ENCODE peak calls at places on chromosome 18, in ten cellular contexts. N is IMR-90, H is spleen, F is K562, T is A673, S is upper lobe of right lung, M is endodermal cell, A is Panc1, O is heart left ventricle, L is fibroblast of lung. V is an unnamed sample.

GRCh38 chr18:44938396-44939036 is 257.8 kb downstream of the SETBP1 start:
- DNase-seq in M (peak; percentile 86), L (no peak), O (no peak), N (no peak), A (no peak), F (no peak), S (no peak), T (peak; percentile 39), H (no peak), V (no peak)

GRCh38 chr18:59145055-59145454 is 5.4 kb downstream of the SEC11C start:
- DNase-seq in T (peak; percentile 32), F (no peak), A (no peak), O (no peak), M (no peak), N (no peak), S (no peak), L (no peak), H (no peak), V (no peak)

GRCh38 chr18:5500158-5500939 is 43.4 kb downstream of the EPB41L3 start:
- DNase-seq in F (no peak), M (no peak), T (no peak), H (no peak), N (no peak), S (no peak), O (no peak), L (peak; percentile 21), A (no peak), V (no peak)

GRCh38 chr18:3218817-3219216 is 951 bp downstream of the MYOM1 start:
- DNase-seq in A (no peak), N (no peak), O (no peak), F (no peak), S (no peak), L (no peak), M (no peak), H (no peak), T (no peak), V (no peak)

GRCh38 chr18:3653263-3653858 is 203.4 kb downstream of the TGIF1 start:
- DNase-seq in F (peak; percentile 68), H (no peak), O (no peak), M (peak; percentile 15), S (no peak), A (no peak), N (no peak), T (no peak), L (no peak), V (no peak)

GRCh38 chr18:48940854-48941531 is 9.8 kb downstream of the SMAD7 start:
- DNase-seq in S (peak; percentile 71), A (no peak), L (no peak), O (no peak), T (peak; percentile 68), H (peak; percentile 90), F (no peak), N (peak; percentile 45), M (no peak), V (no peak)

GRCh38 chr18:50594012-50594411 is 34.1 kb downstream of the MAPK4 start:
- DNase-seq in N (no peak), A (no peak), M (no peak), F (no peak), O (no peak), H (no peak), T (no peak), L (no peak), S (no peak), V (no peak)

GRCh38 chr18:39624934-39625333 is 2059.3 kb upstream of the CELF4 start:
- DNase-seq in T (no peak), L (peak; percentile 85), S (no peak), M (no peak), A (no peak), F (no peak), H (no peak), O (no peak), N (peak; percentile 82), V (no peak)

GRCh38 chr18:34158881-34159690 is 65.6 kb downstream of the NOL4 start:
- DNase-seq in T (peak; percentile 90), A (no peak), M (peak; percentile 96), N (peak; percentile 0), H (peak; percentile 74), S (peak; percentile 64), F (no peak), O (peak; percentile 19), L (peak; percentile 62), V (peak; percentile 51)

GRCh38 chr18:50099725-50100414 is 95.1 kb downstream of the MYO5B start:
- DNase-seq in H (no peak), O (no peak), T (no peak), S (no peak), N (peak; percentile 25), F (no peak), L (peak; percentile 72), A (no peak), M (peak; percentile 11), V (no peak)

GRCh38 chr18:44502790-44503189 is 177.9 kb upstream of the SETBP1 start:
- DNase-seq in S (no peak), H (no peak), A (no peak), O (no peak), T (no peak), L (no peak), N (no peak), M (no peak), F (no peak), V (no peak)

GRCh38 chr18:65968605-65969004 is 217.8 kb downstream of the CDH7 start:
- DNase-seq in N (no peak), S (no peak), L (no peak), H (no peak), O (no peak), A (no peak), T (peak; percentile 40), F (no peak), M (no peak), V (no peak)

GRCh38 chr18:79962311-79962710 is 2.1 kb upstream of the HSBP1L1 start:
- DNase-seq in M (no peak), F (no peak), N (peak; percentile 61), S (peak; percentile 87), O (no peak), L (peak; percentile 84), H (peak; percentile 74), A (no peak), T (no peak), V (no peak)

GRCh38 chr18:49015886-49016647 is 65.3 kb upstream of the SMAD7 start:
- DNase-seq in L (no peak), S (peak; percentile 62), H (peak; percentile 41), M (peak; percentile 38), O (peak; percentile 4), N (no peak), A (no peak), F (no peak), T (no peak), V (no peak)

DNA sequence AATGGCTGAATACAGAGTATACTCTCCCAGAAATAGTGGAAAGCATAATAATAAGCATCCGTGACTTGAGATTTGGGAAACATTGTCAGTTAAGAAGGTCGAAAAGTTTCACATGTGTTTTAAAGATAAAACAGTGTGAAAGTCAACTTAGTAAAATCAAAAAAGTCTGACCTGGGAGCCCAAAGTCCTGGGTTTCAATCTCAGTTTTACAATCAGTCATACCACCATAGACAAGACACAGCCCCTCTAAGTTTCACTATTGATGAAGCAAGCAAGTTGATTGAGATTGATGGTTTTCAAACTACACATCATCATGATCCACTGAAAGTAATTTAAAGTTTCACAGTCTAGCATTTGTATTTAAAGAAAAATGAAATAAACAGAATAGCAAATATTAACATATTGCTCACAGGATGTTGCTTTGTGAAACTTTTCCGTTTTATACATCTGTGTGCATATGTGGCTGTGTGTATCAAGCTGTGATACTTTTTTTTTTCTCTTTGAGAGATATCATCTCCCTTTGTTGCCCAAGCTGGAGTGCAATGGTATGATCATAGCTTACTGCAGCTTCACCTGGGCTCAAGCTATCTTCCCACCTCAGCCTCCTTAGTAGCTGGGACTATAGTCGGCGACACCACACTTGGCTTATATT is 71.1 kb downstream of the PIK3C3 start:
- DNase-seq in O (no peak), L (no peak), T (no peak), S (no peak), N (no peak), M (no peak), F (no peak), A (no peak), H (no peak), V (no peak)
- H3K36me3 ChIP-seq in O (peaks cover 46% of the 10 kb centered on the region), L (no peaks in the 10 kb centered on the region), T (peaks cover 10% of the 10 kb centered on the region), S (peaks cover 33% of the 10 kb centered on the region), N (peaks cover 9% of the 10 kb centered on the region), M (peaks cover 37% of the 10 kb centered on the region), F (peaks cover 7% of the 10 kb centered on the region), A (no peaks in the 10 kb centered on the region), H (peaks cover 28% of the 10 kb centered on the region), V (peaks cover 47% of the 10 kb centered on the region)

GRCh38 chr18:37393945-37394609 is 171.5 kb downstream of the CELF4 start:
- DNase-seq in M (peak; percentile 97), S (peak; percentile 80), A (no peak), T (peak; percentile 17), O (peak; percentile 80), N (peak; percentile 76), H (peak; percentile 93), F (peak; percentile 65), L (peak; percentile 65), V (peak; percentile 85)
- H3K27ac ChIP-seq in M (peak overlapping the region; percentile 70), S (peak overlapping the region; percentile 1), A (no peak overlapping the region), T (no peak overlapping the region), O (no peak overlapping the region), N (peak overlapping the region; percentile 87), H (no peak overlapping the region), F (no peak overlapping the region), L (peak overlapping the region; percentile 74), V (no peak overlapping the region)

DNA sequence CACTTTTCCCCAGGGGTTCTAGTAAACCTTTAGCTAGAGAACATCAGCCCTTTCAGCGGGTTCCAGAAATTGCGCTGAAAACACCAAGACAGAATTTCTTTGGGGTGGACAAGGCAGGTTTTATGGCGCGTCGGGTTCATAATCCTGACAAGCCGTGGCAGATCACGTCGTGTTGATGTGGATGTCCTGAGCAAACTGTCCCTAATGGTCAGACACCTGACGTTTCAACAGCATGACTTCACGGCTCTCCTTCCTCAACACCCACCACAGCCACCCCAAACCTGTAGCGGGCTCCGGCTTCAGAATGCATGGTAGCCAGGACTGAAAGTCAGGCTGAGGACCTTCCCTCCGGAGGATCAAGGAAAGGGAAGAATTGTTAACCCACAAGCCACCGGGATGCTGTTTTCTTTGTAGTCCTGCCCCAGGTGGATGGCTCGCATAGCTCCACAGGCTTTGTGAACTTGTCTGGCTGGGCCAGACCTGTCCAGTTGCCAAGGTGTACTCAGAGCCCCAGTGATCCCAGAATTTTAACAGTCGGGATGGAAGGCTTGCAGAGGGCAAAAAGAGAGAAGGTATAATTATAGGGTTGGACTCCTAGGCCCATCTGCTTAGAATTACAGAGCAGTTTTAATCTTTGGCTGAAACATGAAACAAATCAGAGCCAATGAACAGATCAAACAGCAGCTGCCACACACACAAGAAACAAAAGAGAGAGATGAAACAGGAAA is 1.5 kb downstream of the APCDD1 start:
- DNase-seq in M (peak; percentile 64), H (no peak), L (no peak), N (no peak), S (no peak), O (no peak), F (no peak), T (no peak), A (no peak), V (no peak)
- H3K4me3 ChIP-seq in M (peak overlapping the region; percentile 81), H (peak overlapping the region; percentile 58), L (peak overlapping the region; percentile 65), N (peak overlapping the region; percentile 48), S (peak overlapping the region; percentile 76), O (peak overlapping the region; percentile 73), F (no peak overlapping the region), T (peak overlapping the region; percentile 73), A (no peak overlapping the region), V (peak overlapping the region; percentile 91)

DNA sequence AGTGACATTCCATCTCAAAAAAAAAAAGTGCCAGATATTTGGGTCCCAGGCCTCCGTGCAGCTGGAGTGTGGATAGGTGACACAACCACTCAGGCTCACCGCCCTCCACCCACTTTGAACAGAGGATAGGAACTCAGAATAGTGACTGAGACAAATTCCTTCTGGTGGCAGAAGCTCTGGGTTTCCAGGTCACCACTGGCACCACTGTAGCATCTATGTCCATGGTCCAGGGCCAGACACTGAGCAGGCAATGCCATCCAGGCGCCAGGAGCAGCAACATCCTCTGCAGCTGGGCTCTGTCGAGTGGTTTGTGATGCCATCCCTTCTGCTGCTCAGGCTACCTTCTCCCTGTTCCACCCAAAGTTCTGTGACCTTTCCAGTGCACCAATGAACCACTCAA is 81.5 kb upstream of the PTPRM start:
- DNase-seq in A (no peak), S (no peak), F (no peak), N (no peak), O (no peak), M (no peak), T (no peak), H (no peak), L (no peak), V (no peak)
- H3K36me3 ChIP-seq in A (no peaks in the 10 kb centered on the region), S (no peaks in the 10 kb centered on the region), F (no peaks in the 10 kb centered on the region), N (no peaks in the 10 kb centered on the region), O (no peaks in the 10 kb centered on the region), M (no peaks in the 10 kb centered on the region), T (no peaks in the 10 kb centered on the region), H (no peaks in the 10 kb centered on the region), L (no peaks in the 10 kb centered on the region), V (no peaks in the 10 kb centered on the region)